ENCODE peak calls at places on chromosomes 13 and 19, in six cellular contexts. G is sciatic nerve, R is GM13977, Y is C1 segment of cervical spinal cord, O is thoracic aorta, D is HTR-8/SVneo. J is an unnamed sample.

GRCh38 chr19:51713319-51714285 is 10.2 kb downstream of the HAS1 start:
- DNase-seq in G (no peak), Y (no peak), D (no peak), O (no peak), R (no peak), J (no peak)

GRCh38 chr19:17703823-17704463 is 15.3 kb upstream of the MAP1S start:
- DNase-seq in Y (peak), R (peak), O (no peak), G (peak), D (no peak), J (peak)

GRCh38 chr13:43758834-43759233 is 27.9 kb downstream of the ENOX1 start:
- DNase-seq in R (peak), G (no peak), D (no peak), O (no peak), Y (no peak), J (peak)

GRCh38 chr19:52473655-52474350 is 20.4 kb downstream of the ZNF578 start:
- DNase-seq in Y (no peak), D (no peak), G (no peak), R (no peak), O (no peak), J (no peak)

GRCh38 chr19:48614436-48615144 is at the start of gene FAM83E:
- DNase-seq in O (no peak), D (no peak), Y (no peak), R (no peak), G (no peak), J (peak)

GRCh38 chr19:13960863-13961784 is 8.8 kb downstream of the DCAF15 start:
- DNase-seq in R (no peak), O (no peak), Y (no peak), G (no peak), D (no peak), J (no peak)

GRCh38 chr13:46575321-46575721 is 22.4 kb downstream of the LRCH1 start:
- DNase-seq in R (peak), O (no peak), D (no peak), G (no peak), Y (no peak), J (peak)

GRCh38 chr19:34824686-34825085 is 51.7 kb upstream of the ZNF599 start:
- DNase-seq in Y (no peak), D (no peak), O (no peak), R (no peak), G (no peak), J (no peak)

GRCh38 chr13:31056650-31057275 is 104.9 kb downstream of the HSPH1 start:
- DNase-seq in D (no peak), O (no peak), Y (no peak), R (no peak), G (no peak), J (no peak)

GRCh38 chr13:33349996-33350826 is 64.7 kb upstream of the STARD13 start:
- DNase-seq in G (peak), O (no peak), D (peak), R (no peak), Y (peak), J (peak)

GRCh38 chr13:50187352-50188029 is 172.2 kb downstream of the KCNRG start:
- DNase-seq in Y (no peak), O (no peak), R (no peak), D (no peak), G (no peak), J (no peak)

GRCh38 chr19:4456843-4457653 is 546 bp downstream of the UBXN6 start:
- DNase-seq in G (peak), Y (peak), O (no peak), D (no peak), R (peak), J (peak)

GRCh38 chr19:7870571-7871279 is 3.5 kb downstream of the PRR36 start:
- DNase-seq in O (no peak), D (peak), G (peak), Y (no peak), R (peak), J (peak)

GRCh38 chr19:21566073-21566472 is 60.7 kb downstream of the ZNF429 start:
- DNase-seq in Y (no peak), O (no peak), R (no peak), D (no peak), G (no peak), J (no peak)

GRCh38 chr19:18289471-18290066 is 8.1 kb upstream of the JUND start:
- DNase-seq in O (no peak), R (no peak), D (no peak), Y (no peak), G (no peak), J (no peak)

GRCh38 chr13:72151241-72151640 is 284.2 kb upstream of the DACH1 start:
- DNase-seq in R (no peak), Y (no peak), O (no peak), G (no peak), D (peak), J (no peak)

GRCh38 chr13:45584816-45585215 is 30.7 kb downstream of the ERICH6B start:
- DNase-seq in O (no peak), R (no peak), D (no peak), G (no peak), Y (no peak), J (no peak)

GRCh38 chr13:112343591-112343990 is 32.6 kb upstream of the SPACA7 start:
- DNase-seq in G (no peak), D (no peak), O (no peak), R (no peak), Y (no peak), J (no peak)

GRCh38 chr13:27868639-27869435 is 51.0 kb upstream of the PDX1 start:
- DNase-seq in D (peak), Y (no peak), O (no peak), R (peak), G (no peak), J (no peak)

GRCh38 chr13:21673592-21674270 is 2.9 kb downstream of the FGF9 start:
- DNase-seq in D (no peak), Y (no peak), R (peak), O (no peak), G (no peak), J (peak)

GRCh38 chr13:44969858-44970484 is 19.3 kb downstream of the NUFIP1 start:
- DNase-seq in G (no peak), Y (no peak), R (peak), O (no peak), D (peak), J (peak)